ENCODE peak calls at places on chromosomes 11 and 22, in eight cellular contexts. R is WTC11, Z is HCT116, C is endothelial cell of umbilical vein, P is K562, X is SK-N-SH, K is GM12878, T is A549. W is an unnamed sample.

GRCh38 chr11:11899401-11899800 is 57.6 kb downstream of the USP47 start:
- DNase-seq in R (no peak), Z (no peak), C (no peak), P (no peak), X (no peak), K (no peak), T (no peak), W (no peak)

GRCh38 chr11:107331728-107332127 is 125.9 kb downstream of the CWF19L2 start:
- DNase-seq in R (no peak), Z (no peak), C (no peak), P (no peak), X (no peak), K (no peak), T (no peak), W (peak; percentile 29)

GRCh38 chr11:3087821-3088800 is 30.9 kb upstream of the CARS1 start:
- DNase-seq in R (no peak), Z (no peak), C (no peak), P (no peak), X (peak; percentile 29), K (no peak), T (no peak), W (peak; percentile 75)

GRCh38 chr22:26648011-26648497 is 9.3 kb upstream of the MIAT start:
- DNase-seq in R (peak; percentile 72), Z (no peak), C (no peak), P (no peak), X (peak; percentile 39), K (no peak), T (no peak), W (no peak)

GRCh38 chr11:117154468-117154867 is 10.4 kb downstream of the PAFAH1B2 start:
- DNase-seq in R (no peak), Z (no peak), C (no peak), P (no peak), X (no peak), K (no peak), T (no peak), W (no peak)

GRCh38 chr11:110497204-110497987 is 67.6 kb downstream of the FDX1 start:
- DNase-seq in R (no peak), Z (no peak), C (no peak), P (no peak), X (no peak), K (no peak), T (no peak), W (peak; percentile 94)

GRCh38 chr11:104799251-104799650 is 99.0 kb downstream of the CASP12 start:
- DNase-seq in R (no peak), Z (no peak), C (no peak), P (no peak), X (no peak), K (peak; percentile 27), T (no peak), W (no peak)

GRCh38 chr11:17894929-17895658 is 117.8 kb downstream of the SERGEF start:
- DNase-seq in R (no peak), Z (no peak), C (no peak), P (no peak), X (peak; percentile 36), K (no peak), T (no peak), W (no peak)

GRCh38 chr22:26318975-26319374 is 110.1 kb upstream of the ASPHD2 start:
- DNase-seq in R (no peak), Z (no peak), C (no peak), P (peak; percentile 12), X (no peak), K (no peak), T (no peak), W (peak; percentile 15)

GRCh38 chr22:25878933-25879332 is 136.9 kb downstream of the MYO18B start:
- DNase-seq in R (no peak), Z (no peak), C (no peak), P (no peak), X (no peak), K (no peak), T (no peak), W (no peak)

GRCh38 chr11:110928373-110928772 is 216.1 kb upstream of the ARHGAP20 start:
- DNase-seq in R (no peak), Z (no peak), C (no peak), P (no peak), X (no peak), K (no peak), T (no peak), W (no peak)

GRCh38 chr11:725624-726202 is 19.7 kb downstream of the EPS8L2 start:
- DNase-seq in R (peak; percentile 58), Z (no peak), C (no peak), P (peak; percentile 39), X (peak; percentile 51), K (no peak), T (no peak), W (no peak)

DNA sequence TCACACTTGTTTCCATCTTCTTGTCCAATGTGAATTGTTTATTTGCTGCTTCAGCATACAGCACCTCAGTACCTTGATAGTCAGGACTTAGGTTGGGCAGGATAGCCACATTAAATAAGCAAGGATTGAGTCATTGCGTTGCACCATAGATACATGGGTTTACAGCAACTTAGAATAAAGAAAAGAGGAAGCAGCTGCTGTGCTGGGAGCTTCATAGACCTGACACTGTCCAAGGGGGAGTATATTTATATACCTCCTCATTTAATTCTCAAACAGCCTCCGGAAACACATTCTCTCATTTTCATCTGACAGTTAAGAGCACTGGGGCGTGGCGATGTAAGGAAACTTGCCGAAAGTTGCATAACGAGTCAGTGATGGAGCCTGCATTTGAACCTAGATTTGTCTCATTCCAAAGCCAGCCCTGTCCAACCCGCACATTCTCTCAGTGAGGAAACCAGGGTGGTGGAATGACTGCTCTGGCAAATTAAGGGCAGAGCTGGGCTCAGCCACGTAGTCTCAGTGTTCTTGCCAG is 42.2 kb downstream of the UBASH3B start:
- DNase-seq in R (no peak), Z (no peak), C (no peak), P (no peak), X (no peak), K (no peak), T (peak; percentile 28), W (peak; percentile 100)
- TF ChIP-seq MAX in R (no peak), Z (no peak), C (no peak), P (no peak), X (no peak), K (no peak), T (no peak), W (peak; percentile 69)

GRCh38 chr22:19942886-19943664 is 1.5 kb upstream of the TXNRD2 start:
- DNase-seq in R (no peak), Z (no peak), C (peak; percentile 72), P (peak; percentile 72), X (no peak), K (no peak), T (no peak), W (peak; percentile 80)

GRCh38 chr22:19942071-19942885 is 660 bp upstream of the TXNRD2 start:
- DNase-seq in R (no peak), Z (no peak), C (peak; percentile 55), P (peak; percentile 85), X (peak; percentile 64), K (no peak), T (peak; percentile 18), W (peak; percentile 88)

GRCh38 chr22:19940536-19941364 is 822 bp upstream of the COMT start:
- DNase-seq in R (no peak), Z (no peak), C (no peak), P (no peak), X (peak; percentile 57), K (no peak), T (peak; percentile 28), W (peak; percentile 50)

GRCh38 chr22:19943665-19944026 is 2.0 kb upstream of the TXNRD2 start:
- DNase-seq in R (no peak), Z (no peak), C (no peak), P (peak; percentile 76), X (peak; percentile 46), K (no peak), T (peak; percentile 29), W (peak; percentile 96)

GRCh38 chr22:19941365-19942070 is at the start of the genes COMT and TXNRD2:
- DNase-seq in R (peak; percentile 61), Z (no peak), C (peak; percentile 57), P (peak; percentile 100), X (peak; percentile 96), K (no peak), T (peak; percentile 62), W (peak; percentile 83)
- TF ChIP-seq MAX in R (no peak), Z (no peak), C (no peak), P (no peak), X (peak; percentile 57), K (no peak), T (no peak), W (peak; percentile 8)

GRCh38 chr11:36222755-36223635 is 66.2 kb downstream of the COMMD9 start:
- DNase-seq in R (no peak), Z (no peak), C (no peak), P (no peak), X (no peak), K (no peak), T (no peak), W (no peak)
- TF ChIP-seq MAX in R (no peak), Z (no peak), C (no peak), P (no peak), X (no peak), K (no peak), T (no peak), W (no peak)

GRCh38 chr11:87589082-87589481 is 551.3 kb downstream of the TMEM135 start:
- DNase-seq in R (no peak), Z (no peak), C (no peak), P (no peak), X (no peak), K (no peak), T (no peak), W (no peak)

GRCh38 chr11:87583931-87584330 is 546.2 kb downstream of the TMEM135 start:
- DNase-seq in R (no peak), Z (no peak), C (no peak), P (no peak), X (no peak), K (no peak), T (no peak), W (no peak)
- TF ChIP-seq MAX in R (no peak), Z (no peak), C (no peak), P (no peak), X (no peak), K (no peak), T (no peak), W (no peak)

W was measured in NB4.